ENCODE peak calls at places on chromosomes 5 and 9, in ten cellular contexts. Y, L, V, H, Z, D, R, X, G and M are unnamed samples.

GRCh38 chr5:34967540-34967939 is 38.2 kb downstream of the DNAJC21 start:
- DNase-seq in X (no peak), L (no peak), G (no peak), V (no peak), Z (no peak), H (no peak), D (no peak), Y (no peak), R (no peak), M (no peak)

GRCh38 chr9:4674783-4675182 is 4.6 kb upstream of the CDC37L1 start:
- DNase-seq in D (no peak), H (no peak), L (no peak), V (peak), Z (no peak), Y (peak), X (no peak), G (no peak), R (no peak), M (no peak)

GRCh38 chr5:139806726-139807646 is 11.4 kb downstream of the PSD2 start:
- DNase-seq in Z (no peak), H (peak), V (no peak), G (no peak), Y (no peak), L (peak), X (peak), D (no peak), R (no peak), M (no peak)

GRCh38 chr5:94028001-94028400 is 286.6 kb upstream of the POU5F2 start:
- DNase-seq in G (no peak), V (no peak), Y (no peak), R (no peak), L (no peak), Z (no peak), H (no peak), X (no peak), D (no peak), M (no peak)

GRCh38 chr9:95349109-95350038 is 31.9 kb upstream of the FANCC start:
- DNase-seq in X (peak), G (peak), V (peak), Y (no peak), Z (no peak), R (peak), L (no peak), H (no peak), D (no peak), M (no peak)

GRCh38 chr5:10045376-10045775 is 204.3 kb downstream of the ATPSCKMT start:
- DNase-seq in H (no peak), L (no peak), V (no peak), G (no peak), Z (no peak), X (no peak), R (no peak), Y (no peak), D (no peak), M (no peak)

GRCh38 chr5:50745221-50745620 is 78.8 kb downstream of the PARP8 start:
- DNase-seq in V (no peak), G (no peak), H (no peak), Y (peak), R (no peak), Z (no peak), X (no peak), L (no peak), D (no peak), M (no peak)

GRCh38 chr5:82164957-82165698 is 113.0 kb downstream of the RPS23 start:
- DNase-seq in X (peak), G (no peak), L (no peak), Y (peak), V (peak), D (peak), H (peak), Z (no peak), R (no peak), M (no peak)

GRCh38 chr5:621341-621761 is 9.2 kb downstream of the CEP72 start:
- DNase-seq in R (no peak), Z (no peak), L (no peak), D (no peak), X (no peak), V (no peak), Y (no peak), H (no peak), G (no peak), M (no peak)

GRCh38 chr5:23530571-23530970 is 23.2 kb downstream of the PRDM9 start:
- DNase-seq in Z (no peak), X (no peak), G (no peak), H (no peak), D (no peak), Y (no peak), L (no peak), V (no peak), R (no peak), M (no peak)

GRCh38 chr9:110081395-110081794 is 126.6 kb downstream of the C9orf152 start:
- DNase-seq in R (no peak), X (no peak), L (no peak), H (no peak), V (peak), G (no peak), Z (no peak), Y (peak), D (no peak), M (no peak)

GRCh38 chr5:138438724-138439536 is at the start of gene REEP2:
- DNase-seq in G (peak), X (peak), D (peak), H (peak), R (peak), V (peak), Y (peak), L (no peak), Z (peak), M (no peak)

GRCh38 chr5:78538240-78538850 is 110.2 kb downstream of the LHFPL2 start:
- DNase-seq in R (no peak), L (no peak), V (no peak), H (no peak), X (no peak), D (no peak), Z (no peak), Y (no peak), G (no peak), M (no peak)

GRCh38 chr9:6078382-6079105 is 63.1 kb upstream of the RANBP6 start:
- DNase-seq in R (no peak), X (no peak), Z (no peak), H (no peak), G (no peak), Y (no peak), L (no peak), V (no peak), D (no peak), M (no peak)

GRCh38 chr5:94793816-94794198 is 175.3 kb downstream of the SLF1 start:
- DNase-seq in G (no peak), Z (no peak), L (no peak), Y (peak), R (no peak), X (no peak), H (no peak), V (peak), D (peak), M (no peak)

GRCh38 chr9:35029241-35029640 is 39.7 kb downstream of the DNAJB5 start:
- DNase-seq in Y (no peak), H (no peak), X (no peak), D (no peak), L (no peak), G (no peak), V (no peak), R (no peak), Z (no peak), M (no peak)